ENCODE peak calls at places on chromosomes 6 and 20, in five cellular contexts. E, F, Z, X and Q are unnamed samples.

GRCh38 chr6:74333406-74333805 is 637.4 kb downstream of the CD109 start:
- DNase-seq in E (no peak), F (peak), Z (no peak), X (no peak), Q (no peak)

GRCh38 chr6:32819729-32820128 is 2.9 kb upstream of the HLA-DOB start:
- DNase-seq in E (peak), F (peak), Z (no peak), X (peak), Q (peak)

GRCh38 chr6:141169419-141169818 is 963.3 kb upstream of the GJE1 start:
- DNase-seq in E (peak), F (peak), Z (no peak), X (no peak), Q (no peak)

GRCh38 chr6:122754191-122754731 is 25.3 kb upstream of the FABP7 start:
- DNase-seq in E (no peak), F (no peak), Z (no peak), X (no peak), Q (no peak)

GRCh38 chr20:47237715-47238114 is 118.8 kb downstream of the ZMYND8 start:
- DNase-seq in E (peak), F (no peak), Z (no peak), X (no peak), Q (no peak)

GRCh38 chr20:21396921-21397340 is 395 bp downstream of the NKX2-4 start:
- DNase-seq in E (no peak), F (no peak), Z (no peak), X (no peak), Q (peak)

GRCh38 chr20:49562341-49563014 is 5.5 kb downstream of the PTGIS start:
- DNase-seq in E (peak), F (peak), Z (no peak), X (peak), Q (peak)

GRCh38 chr20:17762243-17762872 is 62.6 kb downstream of the BANF2 start:
- DNase-seq in E (no peak), F (no peak), Z (peak), X (no peak), Q (no peak)

GRCh38 chr6:26388014-26388413 is 5.1 kb downstream of the BTN2A2 start:
- DNase-seq in E (no peak), F (no peak), Z (no peak), X (no peak), Q (no peak)

GRCh38 chr20:48015943-48016723 is 230.9 kb upstream of the SULF2 start:
- DNase-seq in E (peak), F (peak), Z (no peak), X (peak), Q (peak)

GRCh38 chr6:34295721-34296120 is 46.9 kb upstream of the SMIM29 start:
- DNase-seq in E (no peak), F (no peak), Z (no peak), X (no peak), Q (no peak)

GRCh38 chr20:57512432-57512831 is 12.5 kb downstream of the CTCFL start:
- DNase-seq in E (no peak), F (no peak), Z (no peak), X (no peak), Q (no peak)

GRCh38 chr6:25694366-25694765 is 42.4 kb downstream of the SCGN start:
- DNase-seq in E (peak), F (no peak), Z (no peak), X (peak), Q (peak)

GRCh38 chr6:159252955-159253508 is 83.8 kb downstream of the FNDC1 start:
- DNase-seq in E (peak), F (peak), Z (no peak), X (peak), Q (peak)

GRCh38 chr6:148438593-148438992 is 96.0 kb downstream of the SASH1 start:
- DNase-seq in E (peak), F (no peak), Z (no peak), X (no peak), Q (no peak)

DNA sequence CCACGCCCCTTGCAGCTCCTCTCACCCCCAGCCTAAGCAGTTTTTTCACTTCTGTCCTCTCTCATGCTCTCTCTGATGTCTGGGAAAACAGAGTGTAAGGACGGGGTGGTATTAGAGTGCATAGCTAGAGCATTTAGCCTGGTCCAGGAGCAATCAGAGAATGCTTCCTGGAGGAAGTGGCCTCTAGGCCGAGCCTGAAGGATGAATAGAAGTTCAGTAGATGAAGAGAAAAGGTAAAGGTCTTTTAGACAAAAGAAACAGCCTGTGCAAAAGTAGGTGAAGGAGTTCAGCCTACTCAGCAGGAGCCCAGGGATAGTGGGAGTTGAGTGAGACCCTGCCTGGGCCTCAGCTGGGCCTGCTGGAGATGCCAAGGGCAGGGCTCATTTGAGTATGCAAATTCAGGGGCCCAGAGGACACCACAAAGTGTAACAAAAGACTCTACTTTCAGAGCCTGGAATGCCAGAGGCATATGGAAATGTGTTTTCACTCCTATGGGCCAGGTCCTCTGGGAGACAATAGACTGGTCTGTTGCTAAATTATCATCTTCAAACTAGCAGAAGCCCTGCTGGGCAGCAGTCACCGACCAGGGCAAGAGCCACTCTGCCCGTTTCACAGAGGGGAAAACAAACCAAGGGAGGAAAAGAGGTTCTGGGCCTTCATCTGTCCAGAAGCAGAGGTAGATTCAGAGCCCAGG is 19.7 kb upstream of the TM9SF4 start:
- DNase-seq in E (no peak), F (no peak), Z (no peak), X (no peak), Q (no peak)
- H3K4me3 ChIP-seq in E (no peak), F (no peak), Z (no peak), X (no peak), Q (no peak)

GRCh38 chr6:135323202-135323668 is 142.1 kb downstream of the MYB start:
- DNase-seq in E (no peak), F (no peak), Z (no peak), X (no peak), Q (no peak)
- H3K4me3 ChIP-seq in E (no peak), F (no peak), Z (no peak), X (no peak), Q (no peak)

DNA sequence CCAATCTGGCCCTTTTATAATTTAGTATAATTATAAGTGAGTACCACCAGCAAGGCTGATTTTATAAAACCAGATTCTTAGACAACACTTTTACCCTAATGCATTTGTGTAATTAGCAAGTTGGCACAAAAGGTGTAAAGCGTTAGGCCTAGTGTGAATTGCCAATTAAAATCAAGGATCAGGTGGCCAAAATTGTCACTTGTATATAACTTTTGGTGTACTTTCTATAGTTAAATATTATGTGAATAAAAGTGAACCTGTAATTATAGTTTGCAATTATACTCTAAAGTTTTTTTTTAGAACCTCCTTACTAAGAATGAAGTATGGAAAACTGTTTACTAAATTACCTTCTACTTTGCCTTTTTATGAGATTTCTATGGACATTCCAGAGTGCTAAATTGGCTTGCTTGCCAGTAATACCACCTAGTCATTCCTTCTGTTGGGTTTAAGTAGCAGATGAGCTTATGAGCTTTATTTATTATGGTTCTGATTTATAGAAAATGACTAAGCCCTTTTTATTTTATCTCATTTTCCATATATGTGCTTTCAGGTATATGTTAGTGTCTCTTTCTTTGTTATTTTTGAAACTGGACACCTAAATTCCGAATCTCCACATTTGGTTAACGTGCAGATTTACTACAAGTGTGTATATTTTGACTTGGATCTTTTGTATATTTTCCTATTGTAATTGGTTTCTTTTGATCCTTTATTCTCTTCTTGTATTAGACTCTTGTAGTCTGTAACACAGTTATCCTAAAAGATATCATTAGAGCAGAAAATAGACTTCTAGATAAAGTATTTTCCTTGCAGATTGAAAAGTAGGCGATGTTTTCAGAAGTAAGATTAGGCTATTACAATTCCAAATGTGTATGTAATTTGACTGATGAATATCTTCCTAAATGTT is 3.9 kb downstream of the STXBP5 start:
- DNase-seq in E (no peak), F (no peak), Z (no peak), X (peak), Q (no peak)
- H3K4me3 ChIP-seq in E (no peak), F (no peak), Z (peak), X (peak), Q (peak)

DNA sequence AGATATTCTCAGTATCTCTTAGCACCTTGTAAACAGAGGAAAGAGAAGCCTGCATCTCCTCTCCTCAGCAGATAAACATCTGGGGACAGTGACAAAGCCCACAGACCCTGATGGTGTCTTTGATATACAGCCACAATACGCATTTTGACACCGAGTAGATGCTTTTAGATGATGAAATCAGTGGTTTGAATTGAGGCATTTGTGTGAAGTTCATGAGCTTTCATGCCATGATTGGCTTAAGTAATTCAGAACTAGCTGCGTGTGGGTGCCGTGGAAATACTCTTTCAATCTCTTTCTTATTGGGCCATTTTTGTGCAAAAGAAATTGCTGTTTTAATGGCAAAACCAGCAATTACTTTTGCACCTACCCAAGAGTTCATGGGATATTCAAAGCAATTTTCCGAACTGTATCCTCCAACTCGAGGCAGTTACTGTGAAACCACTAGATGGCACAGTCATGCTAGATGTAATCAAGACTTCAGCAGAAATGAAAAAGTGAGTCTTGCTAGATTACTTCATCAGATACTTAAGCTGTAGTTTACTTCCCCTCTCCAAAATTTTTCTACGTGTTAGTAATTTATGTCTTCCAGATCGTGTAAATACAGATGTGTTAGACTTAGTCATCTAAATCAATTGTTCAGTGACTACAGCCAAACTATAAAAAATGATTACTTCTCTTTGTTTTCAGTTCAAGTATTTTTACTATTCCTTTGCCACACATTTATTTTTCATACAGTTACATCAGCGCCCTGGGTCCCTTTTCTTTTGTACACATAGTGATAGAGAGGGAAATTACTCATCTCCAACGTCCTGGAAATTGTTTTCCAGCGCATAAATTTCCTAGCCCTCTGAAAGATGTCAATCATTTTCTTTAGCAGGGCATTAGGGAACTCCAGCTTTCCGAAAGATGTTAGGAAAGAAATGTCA is 49.4 kb downstream of the IYD start:
- DNase-seq in E (peak), F (peak), Z (no peak), X (peak), Q (peak)
- H3K4me3 ChIP-seq in E (peak), F (peak), Z (peak), X (peak), Q (peak)

GRCh38 chr6:30881987-30882763 is 2.1 kb upstream of the DDR1 start:
- DNase-seq in E (peak), F (peak), Z (no peak), X (peak), Q (no peak)

GRCh38 chr6:30883743-30884520 is at the start of gene DDR1:
- DNase-seq in E (peak), F (peak), Z (peak), X (peak), Q (peak)

GRCh38 chr6:30881392-30881986 is 2.8 kb upstream of the DDR1 start:
- DNase-seq in E (no peak), F (no peak), Z (no peak), X (no peak), Q (no peak)

GRCh38 chr6:30883476-30883742 is 910 bp upstream of the DDR1 start:
- DNase-seq in E (no peak), F (no peak), Z (no peak), X (no peak), Q (no peak)

DNA sequence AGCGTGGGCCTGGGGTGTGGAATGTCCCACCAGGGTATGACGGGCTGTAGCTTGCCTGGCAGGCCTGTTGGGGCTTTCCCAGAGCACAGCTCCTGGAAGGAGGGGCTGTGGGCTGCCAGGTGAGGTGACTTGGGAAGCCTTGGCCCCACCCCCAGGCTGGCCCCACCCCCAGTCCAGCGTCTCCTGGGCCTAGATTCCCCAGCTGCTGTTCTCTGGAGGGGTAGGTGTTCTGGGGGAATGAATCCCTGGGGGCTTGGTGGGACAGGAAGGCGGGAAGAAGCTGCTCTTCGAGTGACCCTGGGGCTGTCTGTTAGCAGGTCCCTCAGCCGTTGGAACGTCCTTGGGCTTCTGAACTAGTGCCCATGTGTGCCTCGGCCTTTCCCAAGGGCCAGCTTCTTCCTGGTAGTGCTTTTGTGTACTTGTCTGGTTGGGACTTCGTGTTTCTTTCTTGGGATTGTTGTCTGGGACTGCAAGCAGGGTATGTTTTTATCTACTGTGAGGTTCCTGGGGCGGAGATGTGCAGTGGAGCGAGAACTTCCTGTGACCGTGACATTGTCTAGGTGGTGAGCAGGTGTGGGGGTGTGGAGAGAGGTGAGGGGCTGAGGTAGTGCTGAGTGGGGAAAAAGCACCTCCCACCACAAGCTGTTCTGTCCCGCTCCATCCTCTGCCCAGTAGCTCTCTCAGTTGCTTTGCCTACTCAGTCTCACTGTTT is 1.4 kb upstream of the DDR1 start:
- DNase-seq in E (no peak), F (no peak), Z (peak), X (peak), Q (no peak)
- H3K4me3 ChIP-seq in E (no peak), F (no peak), Z (peak), X (peak), Q (no peak)

GRCh38 chr6:62286470-62286843 is 432 bp upstream of the KHDRBS2 start:
- DNase-seq in E (no peak), F (no peak), Z (peak), X (no peak), Q (no peak)
- H3K4me3 ChIP-seq in E (no peak), F (no peak), Z (peak), X (no peak), Q (no peak)

DNA sequence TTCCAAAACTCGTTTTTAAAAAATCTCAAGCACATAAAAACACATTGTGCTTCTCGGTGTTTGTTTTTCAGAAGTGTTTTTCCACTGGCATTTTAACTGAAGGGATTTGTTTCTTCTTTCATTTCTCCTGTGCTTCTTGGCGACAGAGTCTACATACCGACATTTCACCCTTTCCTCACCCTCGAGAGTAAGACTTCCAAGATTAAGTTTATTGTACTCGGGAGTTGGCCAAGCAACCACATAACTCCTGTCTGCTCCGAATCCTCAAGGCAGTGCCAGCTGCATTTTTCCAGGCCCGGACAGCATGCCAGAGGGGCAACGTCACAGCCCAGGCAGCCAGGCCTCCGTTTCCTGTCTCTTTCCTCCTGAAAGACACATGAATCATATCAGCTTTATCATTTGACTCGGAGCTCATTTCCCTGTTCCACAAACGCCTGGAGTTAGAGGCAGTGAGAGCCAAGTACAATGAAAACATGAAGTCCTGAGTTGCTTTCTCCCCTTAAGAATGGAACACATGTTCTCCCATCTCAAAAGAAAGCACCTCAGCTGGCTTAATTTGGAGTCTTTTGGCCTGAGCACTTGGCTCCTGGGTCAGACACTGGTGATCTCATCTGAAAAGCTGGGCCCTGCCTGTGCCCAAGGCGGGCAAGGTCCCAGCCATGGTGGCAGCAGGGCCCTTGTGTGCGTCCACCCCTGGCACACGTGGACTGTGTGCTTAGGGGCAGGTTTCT is 23.2 kb upstream of the FAM50B start:
- DNase-seq in E (peak), F (peak), Z (peak), X (peak), Q (peak)
- H3K4me3 ChIP-seq in E (peak), F (peak), Z (no peak), X (no peak), Q (peak)

GRCh38 chr20:19977373-19977770 is 39.8 kb upstream of the NAA20 start:
- DNase-seq in E (no peak), F (no peak), Z (no peak), X (no peak), Q (peak)

GRCh38 chr20:19975436-19975799 is 41.7 kb upstream of the NAA20 start:
- DNase-seq in E (peak), F (peak), Z (peak), X (no peak), Q (peak)

GRCh38 chr20:19975901-19976300 is 41.3 kb upstream of the NAA20 start:
- DNase-seq in E (peak), F (peak), Z (no peak), X (peak), Q (peak)

GRCh38 chr20:19978511-19979210 is 38.5 kb upstream of the NAA20 start:
- DNase-seq in E (no peak), F (no peak), Z (no peak), X (no peak), Q (peak)

DNA sequence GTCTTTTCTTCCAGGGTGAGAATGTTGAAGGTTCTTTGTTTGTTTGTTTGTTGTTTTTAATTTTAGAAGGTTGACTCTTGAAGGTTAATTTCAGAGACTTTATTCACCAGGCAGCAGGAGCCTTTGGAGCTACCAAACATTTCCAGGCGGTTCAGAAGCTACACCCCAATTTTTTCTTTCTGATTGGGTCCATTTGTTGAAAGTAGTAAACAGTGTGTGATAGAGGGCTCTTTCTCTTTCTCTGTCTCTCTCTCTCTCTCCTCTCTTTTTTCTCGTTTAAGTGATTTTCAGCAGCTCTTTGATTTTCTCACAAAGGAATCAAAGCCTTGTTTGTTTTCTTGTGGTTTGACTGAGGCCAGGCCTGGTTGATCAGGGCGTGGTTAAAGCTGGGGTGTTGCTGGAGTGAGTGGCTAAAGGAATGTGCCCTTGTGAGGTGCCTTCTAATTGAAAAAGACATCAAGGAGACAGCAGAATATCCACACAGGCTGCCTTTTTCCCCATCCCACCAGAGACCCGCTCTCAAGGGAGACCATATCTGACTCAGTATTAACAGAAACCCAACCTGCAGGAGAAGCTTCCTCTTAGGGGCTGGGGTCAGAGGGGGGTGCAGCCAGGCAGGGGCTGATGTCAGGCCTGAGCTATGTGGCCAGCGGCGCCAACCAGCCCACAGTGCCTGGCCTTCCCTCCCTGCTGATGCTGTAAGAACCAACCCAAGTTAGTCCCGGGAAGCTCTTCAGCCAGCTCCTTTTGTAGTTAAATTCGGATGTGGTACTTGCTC is 40.4 kb upstream of the NAA20 start:
- DNase-seq in E (peak), F (peak), Z (peak), X (peak), Q (peak)
- H3K4me3 ChIP-seq in E (peak), F (peak), Z (peak), X (peak), Q (peak)